ENCODE peak calls at places on chromosomes 11 and 22, in nine cellular contexts. I is ascending aorta; M is AG04450; K is tibial nerve; B is CD8-positive, alpha-beta T cell; Q is iPS DF 6.9; L is uterus; A is kidney; R is A549. N is an unnamed sample.

GRCh38 chr11:123797065-123797940 is 8.8 kb downstream of the OR6M1 start:
- DNase-seq in M (no peak), L (no peak), K (no peak), R (no peak), Q (no peak), A (no peak), I (no peak), B (no peak), N (no peak)

GRCh38 chr11:112017538-112017937 is 7.7 kb upstream of the DLAT start:
- DNase-seq in Q (no peak), A (no peak), M (no peak), L (no peak), I (peak), K (no peak), R (no peak), B (no peak), N (no peak)

GRCh38 chr11:93767018-93767417 is 17.1 kb upstream of the MED17 start:
- DNase-seq in K (no peak), R (no peak), I (no peak), Q (no peak), M (no peak), L (no peak), A (no peak), B (no peak), N (no peak)

GRCh38 chr11:119592642-119593041 is 136.4 kb downstream of the NECTIN1 start:
- DNase-seq in M (no peak), K (no peak), I (no peak), Q (no peak), A (no peak), B (no peak), L (peak), R (no peak), N (peak)

GRCh38 chr22:45599836-45600577 is 71.6 kb upstream of the ATXN10 start:
- DNase-seq in M (no peak), Q (no peak), A (peak), R (no peak), L (no peak), I (no peak), K (no peak), B (no peak), N (no peak)

GRCh38 chr11:121153472-121153871 is 52.4 kb downstream of the TECTA start:
- DNase-seq in Q (no peak), L (no peak), R (no peak), K (no peak), I (no peak), B (no peak), M (no peak), A (no peak), N (no peak)

GRCh38 chr11:100574894-100575769 is 112.0 kb upstream of the ARHGAP42 start:
- DNase-seq in Q (no peak), A (no peak), M (no peak), R (no peak), I (no peak), B (no peak), K (no peak), L (no peak), N (no peak)

GRCh38 chr11:72738199-72739141 is 13.7 kb downstream of the ARAP1 start:
- DNase-seq in A (peak), L (no peak), R (no peak), B (no peak), I (no peak), K (no peak), M (no peak), Q (no peak), N (no peak)

GRCh38 chr11:6925636-6926207 is 504 bp upstream of the ZNF215 start:
- DNase-seq in R (no peak), K (no peak), B (no peak), M (no peak), A (no peak), I (no peak), L (no peak), Q (no peak), N (peak)

GRCh38 chr22:25709758-25710157 is 32.2 kb upstream of the MYO18B start:
- DNase-seq in Q (no peak), M (no peak), A (no peak), L (no peak), R (no peak), B (no peak), K (no peak), I (no peak), N (no peak)

GRCh38 chr11:43987384-43988039 is 45.1 kb downstream of the C11orf96 start:
- DNase-seq in K (peak), Q (no peak), A (peak), I (peak), R (no peak), L (peak), B (no peak), M (no peak), N (peak)

GRCh38 chr11:58958500-58958899 is 19.2 kb downstream of the GLYATL1 start:
- DNase-seq in B (peak), Q (peak), K (no peak), A (no peak), R (no peak), M (no peak), L (no peak), I (no peak), N (no peak)

DNA sequence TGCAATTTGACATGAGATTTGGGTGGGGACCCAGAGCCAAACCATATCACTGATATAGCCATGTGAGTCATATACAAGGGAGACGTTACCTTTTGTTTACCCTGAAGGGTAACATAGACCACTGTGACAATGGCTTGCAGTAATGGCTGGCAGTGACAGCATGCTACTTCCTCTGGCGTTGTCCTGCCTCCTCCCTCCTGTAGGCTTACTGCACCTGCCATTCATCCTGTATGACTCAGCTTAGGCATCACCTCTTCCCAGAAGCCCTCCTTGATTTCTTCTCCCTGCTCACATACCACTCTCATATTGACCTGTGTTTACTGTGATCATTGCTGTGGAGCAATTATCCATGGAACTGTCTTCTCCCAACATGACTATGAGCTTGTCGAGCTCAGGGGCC is 12.0 kb upstream of the PVALB start:
- DNase-seq in L (no peak), K (no peak), I (no peak), Q (no peak), B (peak), A (no peak), M (no peak), R (no peak), N (no peak)
- H3K27ac ChIP-seq in L (no peak), K (no peak), I (no peak), Q (no peak), B (no peak), A (no peak), M (no peak), R (no peak), N (no peak)

DNA sequence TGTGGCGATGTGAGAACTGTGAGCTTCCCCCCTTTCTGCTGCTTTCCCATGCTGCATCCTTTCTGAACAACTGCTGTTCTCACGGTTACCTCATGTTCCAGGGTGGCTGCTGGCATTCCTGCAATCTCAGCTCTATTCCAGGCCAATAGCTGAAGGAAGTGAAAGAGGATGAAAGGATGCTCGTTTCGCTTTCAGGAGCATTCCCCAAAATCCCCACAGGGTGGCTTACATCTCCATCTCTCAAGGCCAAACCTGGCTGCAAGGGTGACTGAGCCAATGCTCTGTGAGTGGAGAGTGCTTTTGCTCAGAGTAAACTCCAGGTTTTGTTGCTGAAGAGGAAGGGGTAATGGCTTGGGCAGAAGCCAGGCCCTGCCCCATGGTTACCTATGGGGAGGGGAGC is 848.2 kb downstream of the BRD1 start:
- DNase-seq in Q (no peak), R (peak), L (no peak), M (no peak), I (no peak), A (no peak), K (no peak), B (no peak), N (no peak)
- H3K27ac ChIP-seq in Q (no peak), R (no peak), L (no peak), M (no peak), I (no peak), A (no peak), K (no peak), B (no peak), N (no peak)

GRCh38 chr11:74278103-74278502 is 33.3 kb downstream of the P4HA3 start:
- DNase-seq in A (no peak), L (no peak), B (no peak), M (no peak), I (no peak), R (no peak), Q (no peak), K (no peak), N (no peak)
- H3K27ac ChIP-seq in A (no peak), L (peak), B (no peak), M (peak), I (no peak), R (peak), Q (no peak), K (no peak), N (no peak)

GRCh38 chr22:41899110-41899509 is 15.8 kb downstream of the SHISA8 start:
- DNase-seq in L (no peak), K (no peak), Q (no peak), R (no peak), B (no peak), I (no peak), A (no peak), M (no peak), N (no peak)

GRCh38 chr22:41902016-41902415 is 12.9 kb downstream of the SHISA8 start:
- DNase-seq in I (no peak), M (no peak), B (no peak), Q (no peak), K (no peak), A (no peak), R (no peak), L (no peak), N (no peak)

GRCh38 chr22:41900652-41901312 is 14.1 kb downstream of the SHISA8 start:
- DNase-seq in M (no peak), K (no peak), L (no peak), Q (no peak), R (no peak), A (peak), I (no peak), B (no peak), N (no peak)

GRCh38 chr22:41899992-41900651 is 14.8 kb downstream of the SHISA8 start:
- DNase-seq in B (no peak), K (no peak), I (no peak), L (no peak), A (no peak), Q (no peak), R (no peak), M (no peak), N (no peak)

GRCh38 chr22:41898645-41899044 is 16.2 kb downstream of the SHISA8 start:
- DNase-seq in R (no peak), Q (no peak), I (no peak), B (no peak), A (no peak), M (no peak), K (no peak), L (no peak), N (no peak)
- H3K27ac ChIP-seq in R (no peak), Q (no peak), I (no peak), B (no peak), A (no peak), M (no peak), K (no peak), L (no peak), N (no peak)

DNA sequence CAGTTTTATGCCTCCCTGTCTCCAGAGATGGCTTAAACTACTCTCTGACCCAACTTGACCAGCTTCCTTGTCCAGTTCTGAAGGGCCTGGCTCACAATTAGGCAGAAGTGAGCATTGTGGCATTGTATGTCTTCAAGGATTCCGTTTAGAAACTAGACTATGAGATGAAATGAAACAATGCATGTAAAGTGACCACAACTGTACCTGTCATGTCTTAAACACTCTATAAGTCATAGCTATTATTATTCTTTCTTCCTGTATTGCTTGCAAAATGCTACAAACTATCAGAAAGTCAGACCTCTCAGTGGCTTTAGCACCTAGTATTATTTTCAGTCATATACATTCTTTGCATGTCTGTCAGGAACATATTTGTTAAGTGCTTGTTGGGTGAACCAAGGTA is 127.9 kb upstream of the MTMR2 start:
- DNase-seq in I (no peak), M (no peak), B (no peak), Q (no peak), L (no peak), K (no peak), A (no peak), R (no peak), N (no peak)
- H3K27ac ChIP-seq in I (peak), M (no peak), B (no peak), Q (no peak), L (no peak), K (no peak), A (no peak), R (no peak), N (no peak)

DNA sequence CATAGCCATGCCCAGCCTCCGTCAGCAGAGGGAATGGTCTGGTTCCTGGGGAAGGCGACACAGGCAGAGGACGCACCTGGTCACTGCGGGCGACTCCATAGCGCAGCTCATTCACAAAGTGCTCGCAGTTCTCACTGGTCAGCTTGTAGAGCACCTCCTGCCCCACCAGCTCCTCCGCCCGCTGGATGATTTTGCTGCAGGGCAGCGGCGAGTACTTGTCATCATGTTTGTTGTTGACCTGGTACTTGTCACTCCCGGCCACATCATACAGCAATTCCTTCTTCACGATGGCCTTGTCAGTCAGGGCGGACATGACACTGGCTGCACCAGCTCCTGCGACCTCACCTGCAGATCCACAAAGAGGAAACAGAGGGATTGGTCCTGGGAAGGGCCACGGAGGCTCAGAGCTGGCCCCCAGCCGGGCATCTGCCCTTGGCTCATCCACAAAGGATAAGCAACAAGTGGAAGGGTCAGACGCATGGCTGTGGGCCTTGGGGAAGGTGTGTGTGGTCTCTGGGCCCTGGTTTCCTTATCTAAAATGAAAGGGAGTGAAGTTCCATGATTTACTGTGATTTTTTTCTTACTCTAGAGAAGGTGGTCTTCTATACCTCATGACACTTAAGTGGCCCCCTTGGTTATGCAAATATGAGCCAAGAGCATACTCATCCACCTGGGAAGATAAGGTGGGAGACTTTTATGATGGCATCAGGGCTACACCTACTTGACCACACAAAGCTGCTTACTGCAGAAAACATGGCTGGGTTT is 24.0 kb downstream of the PLAAT3 start:
- DNase-seq in B (no peak), L (no peak), I (no peak), M (no peak), R (no peak), Q (no peak), K (no peak), A (no peak), N (no peak)
- H3K27ac ChIP-seq in B (no peak), L (no peak), I (no peak), M (no peak), R (no peak), Q (no peak), K (peak), A (no peak), N (peak)

GRCh38 chr22:41234815-41235687 is 5.7 kb downstream of the CHADL start:
- DNase-seq in I (no peak), M (no peak), Q (no peak), K (no peak), B (no peak), A (no peak), R (no peak), L (no peak), N (no peak)

GRCh38 chr22:41238570-41239442 is 1.9 kb downstream of the CHADL start:
- DNase-seq in L (no peak), R (no peak), K (no peak), I (no peak), M (no peak), B (no peak), A (no peak), Q (no peak), N (no peak)

GRCh38 chr22:41239443-41240128 is 1.1 kb downstream of the CHADL start:
- DNase-seq in A (no peak), L (no peak), I (no peak), M (no peak), B (peak), R (no peak), K (no peak), Q (no peak), N (no peak)

GRCh38 chr22:41237707-41238569 is 2.8 kb downstream of the CHADL start:
- DNase-seq in Q (no peak), K (no peak), R (no peak), I (peak), A (peak), B (peak), L (peak), M (no peak), N (no peak)

DNA sequence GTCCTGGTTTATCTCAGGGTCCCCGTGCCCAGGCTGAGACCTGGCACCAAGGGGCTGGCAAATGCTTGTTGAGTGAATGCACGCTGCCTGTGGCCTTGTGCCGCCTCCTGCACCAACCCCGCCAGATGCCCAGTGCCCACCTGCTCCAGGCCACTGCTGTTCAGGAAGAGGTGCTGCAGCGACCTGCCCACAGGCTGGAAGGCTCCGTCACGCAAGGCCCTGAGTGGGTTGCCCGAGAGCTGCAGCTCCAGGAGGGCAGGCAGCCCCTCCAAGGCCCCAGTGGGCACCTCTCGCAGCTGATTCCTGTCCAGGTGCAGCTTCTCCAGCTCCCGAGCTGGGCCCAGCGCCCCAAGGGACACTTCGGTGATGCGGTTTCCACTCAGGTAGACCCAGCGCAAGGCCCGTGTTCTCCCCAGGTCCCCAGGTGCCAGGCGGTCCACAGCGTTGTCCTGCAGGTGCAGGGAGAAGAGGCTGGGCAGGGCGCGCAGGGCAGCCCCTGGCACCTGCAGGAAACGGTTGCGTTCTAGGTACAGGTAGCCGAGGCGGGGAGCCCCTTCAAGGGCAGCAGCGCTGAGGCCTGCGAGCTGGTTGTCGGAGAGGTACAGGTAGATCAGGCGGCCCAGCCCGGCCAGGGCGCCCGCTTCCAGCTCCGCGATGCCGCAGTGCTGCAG is 3.6 kb downstream of the CHADL start:
- DNase-seq in K (no peak), M (no peak), L (no peak), Q (no peak), B (no peak), R (no peak), A (no peak), I (no peak), N (no peak)
- H3K27ac ChIP-seq in K (peak), M (no peak), L (no peak), Q (no peak), B (no peak), R (no peak), A (no peak), I (no peak), N (peak)

GRCh38 chr11:64083681-64084080 is 48.0 kb downstream of the FLRT1 start:
- DNase-seq in M (no peak), K (no peak), B (no peak), A (no peak), I (no peak), R (no peak), L (no peak), Q (no peak), N (no peak)

GRCh38 chr11:64084962-64085710 is 49.4 kb downstream of the FLRT1 start:
- DNase-seq in M (no peak), L (no peak), R (peak), Q (no peak), A (peak), B (no peak), I (no peak), K (no peak), N (no peak)

GRCh38 chr11:64086263-64086938 is 50.7 kb downstream of the FLRT1 start:
- DNase-seq in R (no peak), M (no peak), I (no peak), K (peak), L (peak), Q (no peak), B (no peak), A (no peak), N (no peak)

GRCh38 chr11:64085915-64086262 is 50.2 kb downstream of the FLRT1 start:
- DNase-seq in L (no peak), M (no peak), A (no peak), Q (no peak), I (no peak), R (no peak), K (no peak), B (no peak), N (no peak)

GRCh38 chr11:64084146-64084961 is 48.6 kb downstream of the FLRT1 start:
- DNase-seq in K (no peak), L (no peak), A (no peak), I (no peak), R (no peak), B (no peak), M (no peak), Q (no peak), N (no peak)
- H3K27ac ChIP-seq in K (peak), L (no peak), A (peak), I (no peak), R (peak), B (no peak), M (no peak), Q (no peak), N (peak)